ENCODE peak calls at places on chromosome 10, in six cellular contexts. Q, U, O, W, N and H are unnamed samples.
A peak's percentile ranks its signal among the peaks of the same experiment; 100 is the strongest.

GRCh38 chr10:11260136-11260535 is 242.5 kb downstream of the CELF2 start:
- DNase-seq in U (no peak), W (peak; percentile 5), N (no peak), O (no peak), Q (no peak), H (no peak)

GRCh38 chr10:85195596-85195995 is 867.2 kb downstream of the CCSER2 start:
- DNase-seq in Q (no peak), O (no peak), N (no peak), W (no peak), U (no peak), H (no peak)

GRCh38 chr10:106866244-106866845 is 298.2 kb downstream of the SORCS1 start:
- DNase-seq in O (no peak), U (no peak), Q (no peak), N (no peak), W (peak; percentile 10), H (no peak)

GRCh38 chr10:29949411-29950011 is 109.9 kb downstream of the JCAD start:
- DNase-seq in W (no peak), O (peak; percentile 98), N (peak; percentile 99), Q (peak; percentile 94), U (no peak), H (peak; percentile 25)

GRCh38 chr10:13938940-13939339 is 352.2 kb downstream of the PRPF18 start:
- DNase-seq in W (no peak), N (no peak), Q (no peak), O (no peak), U (no peak), H (no peak)

GRCh38 chr10:3119796-3120459 is 52.6 kb downstream of the PFKP start:
- DNase-seq in W (peak; percentile 25), N (no peak), O (peak; percentile 25), U (no peak), Q (peak; percentile 74), H (no peak)

GRCh38 chr10:69994262-69994661 is 58.4 kb upstream of the MACROH2A2 start:
- DNase-seq in U (peak; percentile 77), N (peak; percentile 19), W (peak; percentile 70), Q (peak; percentile 55), O (peak; percentile 59), H (peak; percentile 51)

GRCh38 chr10:4850400-4850799 is 24.4 kb downstream of the AKR1E2 start:
- DNase-seq in N (peak; percentile 23), W (no peak), O (no peak), U (no peak), Q (no peak), H (no peak)

GRCh38 chr10:132677096-132677904 is 108.6 kb downstream of the NKX6-2 start:
- DNase-seq in U (no peak), N (no peak), O (no peak), W (no peak), Q (no peak), H (no peak)

GRCh38 chr10:72719941-72720592 is 28.1 kb downstream of the MCU start:
- DNase-seq in N (no peak), Q (no peak), W (peak; percentile 95), U (no peak), O (no peak), H (peak; percentile 91)

GRCh38 chr10:10389182-10389581 is 628.5 kb upstream of the CELF2 start:
- DNase-seq in U (no peak), Q (no peak), O (no peak), N (no peak), W (no peak), H (no peak)

GRCh38 chr10:132417957-132418441 is 21.0 kb downstream of the PWWP2B start:
- DNase-seq in W (peak; percentile 47), Q (no peak), O (no peak), U (no peak), N (no peak), H (peak; percentile 38)

GRCh38 chr10:88826390-88826789 is 23.9 kb downstream of the LIPM start:
- DNase-seq in O (no peak), N (no peak), U (no peak), W (no peak), Q (no peak), H (no peak)

GRCh38 chr10:25747038-25747437 is 187.0 kb upstream of the MYO3A start:
- DNase-seq in Q (no peak), O (no peak), W (no peak), U (no peak), N (peak; percentile 52), H (no peak)

GRCh38 chr10:99648717-99649116 is 10.6 kb upstream of the ENTPD7 start:
- DNase-seq in U (no peak), N (no peak), W (no peak), O (no peak), Q (no peak), H (no peak)

GRCh38 chr10:5496261-5497250 is 2.8 kb downstream of the CALML5 start:
- DNase-seq in U (no peak), O (no peak), Q (no peak), N (no peak), W (no peak), H (peak; percentile 96)

GRCh38 chr10:118778727-118779126 is 24.0 kb upstream of the CACUL1 start:
- DNase-seq in W (no peak), N (no peak), U (no peak), Q (no peak), O (no peak), H (no peak)

GRCh38 chr10:113000454-113000853 is 50.4 kb downstream of the TCF7L2 start:
- DNase-seq in Q (no peak), N (no peak), U (no peak), W (no peak), O (no peak), H (no peak)

GRCh38 chr10:117783698-117784395 is 241.3 kb downstream of the EMX2 start:
- DNase-seq in U (no peak), O (no peak), W (no peak), Q (no peak), N (no peak), H (no peak)

GRCh38 chr10:109853922-109854321 is 69.4 kb downstream of the XPNPEP1 start:
- DNase-seq in O (no peak), Q (no peak), W (no peak), N (no peak), U (no peak), H (no peak)

GRCh38 chr10:114575417-114576131 is 82.5 kb downstream of the ABLIM1 start:
- DNase-seq in U (no peak), N (peak; percentile 24), Q (peak; percentile 22), O (no peak), W (no peak), H (no peak)

GRCh38 chr10:13773043-13773442 is 186.3 kb downstream of the PRPF18 start:
- DNase-seq in W (no peak), U (no peak), N (no peak), O (no peak), Q (peak; percentile 6), H (peak; percentile 37)

GRCh38 chr10:113565364-113565763 is 12.5 kb downstream of the HABP2 start:
- DNase-seq in Q (no peak), U (no peak), O (no peak), N (no peak), W (no peak), H (no peak)

GRCh38 chr10:128068398-128069285 is 57.6 kb downstream of the MKI67 start:
- DNase-seq in O (no peak), W (no peak), Q (no peak), N (no peak), U (no peak), H (no peak)
- H3K9ac ChIP-seq in O (no peak overlapping the region), W (no peak overlapping the region), Q (no peak overlapping the region), N (no peak overlapping the region), U (no peak overlapping the region), H (no peak overlapping the region)

GRCh38 chr10:44384601-44385422 is at the start of gene CXCL12:
- DNase-seq in W (peak; percentile 40), N (no peak), U (no peak), O (peak; percentile 44), Q (peak; percentile 78), H (no peak)
- H3K9ac ChIP-seq in W (peak within 1 kb of the TSS; percentile 65), N (peak within 1 kb of the TSS; percentile 63), U (no peak within 1 kb of the TSS), O (peak within 1 kb of the TSS; percentile 58), Q (peak within 1 kb of the TSS; percentile 80), H (peak within 1 kb of the TSS; percentile 59)

GRCh38 chr10:60414111-60414510 is 24.4 kb upstream of the ANK3 start:
- DNase-seq in Q (no peak), O (no peak), W (no peak), U (no peak), N (no peak), H (no peak)
- H3K9ac ChIP-seq in Q (no peak overlapping the region), O (no peak overlapping the region), W (no peak overlapping the region), U (no peak overlapping the region), N (peak overlapping the region; percentile 75), H (no peak overlapping the region)

GRCh38 chr10:15168781-15169554 is 475 bp upstream of the NMT2 start:
- DNase-seq in W (peak; percentile 95), N (peak; percentile 72), Q (peak; percentile 98), U (peak; percentile 92), O (peak; percentile 94), H (peak; percentile 91)

GRCh38 chr10:15166325-15166724 is 2.2 kb downstream of the NMT2 start:
- DNase-seq in N (peak; percentile 36), U (no peak), Q (peak; percentile 26), O (peak; percentile 31), W (no peak), H (no peak)

GRCh38 chr10:15169555-15170407 is 1.3 kb upstream of the NMT2 start:
- DNase-seq in W (no peak), N (no peak), U (no peak), Q (no peak), O (no peak), H (no peak)

GRCh38 chr10:15167411-15168295 is 840 bp downstream of the NMT2 start:
- DNase-seq in U (peak; percentile 12), W (peak; percentile 86), O (peak; percentile 49), N (peak; percentile 44), Q (peak; percentile 74), H (no peak)

GRCh38 chr10:15168296-15168780 is at the start of gene NMT2:
- DNase-seq in N (peak; percentile 55), O (no peak), U (peak; percentile 68), Q (no peak), W (peak; percentile 91), H (peak; percentile 81)
- H3K9ac ChIP-seq in N (peak within 1 kb of the TSS; percentile 91), O (peak within 1 kb of the TSS; percentile 100), U (peak within 1 kb of the TSS; percentile 77), Q (peak within 1 kb of the TSS; percentile 83), W (peak within 1 kb of the TSS; percentile 93), H (peak within 1 kb of the TSS; percentile 67)

DNA sequence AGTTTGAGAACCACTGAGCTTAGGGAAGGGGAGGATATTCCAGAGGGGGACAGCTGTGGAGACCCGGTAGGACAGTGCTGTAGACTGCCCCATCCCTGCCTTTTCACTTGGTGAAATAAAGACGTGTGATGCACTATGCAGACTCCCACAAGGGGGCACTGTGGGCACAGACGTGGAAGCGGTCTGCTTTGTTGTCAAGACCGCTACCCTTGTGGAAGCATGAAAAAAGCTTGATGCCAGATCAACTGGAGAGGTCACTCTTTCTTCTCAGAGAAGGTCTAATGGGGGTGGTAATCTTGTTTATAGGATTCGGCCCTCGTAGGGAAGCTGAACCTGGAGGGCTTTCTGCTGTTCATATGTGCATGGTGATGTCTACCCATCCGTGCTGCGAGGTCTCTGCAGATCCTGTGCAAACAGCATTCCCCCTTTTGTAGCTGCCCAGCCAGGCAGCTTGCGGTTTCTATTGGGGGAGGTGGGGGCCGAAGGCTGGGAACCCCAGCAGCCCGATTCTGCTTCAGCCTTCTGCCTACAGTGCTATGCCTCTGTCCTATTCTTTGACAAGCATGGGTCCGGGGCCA is 13.7 kb downstream of the RPS24 start:
- DNase-seq in W (peak; percentile 93), U (peak; percentile 64), O (peak; percentile 87), N (peak; percentile 63), Q (peak; percentile 87), H (peak; percentile 48)
- H3K9ac ChIP-seq in W (no peak overlapping the region), U (no peak overlapping the region), O (no peak overlapping the region), N (no peak overlapping the region), Q (no peak overlapping the region), H (no peak overlapping the region)

GRCh38 chr10:48523212-48523819 is 81.6 kb downstream of the ARHGAP22 start:
- DNase-seq in U (peak; percentile 19), W (peak; percentile 83), Q (peak; percentile 98), N (peak; percentile 96), O (peak; percentile 98), H (peak; percentile 61)
- H3K9ac ChIP-seq in U (peak overlapping the region; percentile 65), W (peak overlapping the region; percentile 26), Q (peak overlapping the region; percentile 41), N (peak overlapping the region; percentile 33), O (peak overlapping the region; percentile 10), H (no peak overlapping the region)